ENCODE peak calls at places on chromosomes 1 and 21, in five cellular contexts. R is stimulated activated CD8-positive, alpha-beta memory T cell treated with anti-CD3 and anti-CD28 coated beads, Interleukin-2, amount 100 ng/mL, for 48 hours; G is BE2C; J is hippocampal formation; W is GM04503. E is an unnamed sample.

GRCh38 chr1:156090822-156091188 is 8.5 kb upstream of the MEX3A start:
- DNase-seq in J (peak; percentile 44), R (peak; percentile 84), W (no peak), G (peak; percentile 90), E (peak; percentile 84)

GRCh38 chr1:209556159-209556690 is 27.3 kb upstream of the CAMK1G start:
- DNase-seq in R (no peak), G (no peak), W (no peak), J (no peak), E (no peak)

GRCh38 chr21:45261093-45261492 is 26.6 kb downstream of the POFUT2 start:
- DNase-seq in R (no peak), W (no peak), J (no peak), G (no peak), E (no peak)

GRCh38 chr1:25771246-25772114 is 28.5 kb upstream of the SELENON start:
- DNase-seq in G (peak; percentile 78), R (no peak), J (no peak), W (no peak), E (peak; percentile 58)

GRCh38 chr1:183548136-183548535 is 42.1 kb downstream of the NCF2 start:
- DNase-seq in R (no peak), G (no peak), W (no peak), J (no peak), E (no peak)

GRCh38 chr1:159977364-159978106 is 23.5 kb upstream of the SLAMF9 start:
- DNase-seq in J (no peak), W (no peak), G (no peak), R (no peak), E (no peak)

GRCh38 chr1:153849487-153850185 is 73.1 kb downstream of the GATAD2B start:
- DNase-seq in R (no peak), W (no peak), J (no peak), G (no peak), E (no peak)

GRCh38 chr1:243924588-243925349 is 74.7 kb upstream of the AKT3 start:
- DNase-seq in W (peak; percentile 37), J (no peak), G (no peak), R (no peak), E (no peak)

GRCh38 chr1:100423832-100424337 is 71.6 kb downstream of the CDC14A start:
- DNase-seq in G (no peak), W (no peak), R (no peak), J (no peak), E (no peak)

GRCh38 chr1:18884727-18885126 is 17.6 kb downstream of the ALDH4A1 start:
- DNase-seq in R (no peak), J (no peak), G (no peak), W (no peak), E (no peak)

GRCh38 chr1:43806183-43806582 is 98.8 kb downstream of the ST3GAL3 start:
- DNase-seq in G (no peak), R (no peak), J (no peak), W (no peak), E (no peak)

GRCh38 chr1:169779970-169780369 is 14.7 kb downstream of the METTL18 start:
- DNase-seq in G (no peak), J (no peak), R (no peak), W (no peak), E (no peak)

GRCh38 chr21:33975548-33976081 is 60.0 kb upstream of the ATP5PO start:
- DNase-seq in R (peak; percentile 57), J (no peak), W (no peak), G (no peak), E (no peak)

GRCh38 chr1:21234779-21235178 is 55.5 kb downstream of the ECE1 start:
- DNase-seq in R (no peak), G (no peak), W (peak; percentile 61), J (no peak), E (no peak)

GRCh38 chr1:26531651-26532131 is 2.1 kb downstream of the RPS6KA1 start:
- DNase-seq in J (no peak), G (no peak), W (no peak), R (no peak), E (no peak)

GRCh38 chr1:66695121-66695520 is 57.1 kb upstream of the DYNLT5 start:
- DNase-seq in G (no peak), J (no peak), R (no peak), W (no peak), E (no peak)

GRCh38 chr1:86992790-86993189 is 78.4 kb downstream of the HS2ST1 start:
- DNase-seq in W (no peak), J (no peak), R (no peak), G (no peak), E (no peak)

GRCh38 chr21:46097826-46098286 is at the start of gene COL6A2:
- DNase-seq in G (peak; percentile 71), J (no peak), W (no peak), R (peak; percentile 43), E (no peak)